ENCODE peak calls at places on chromosomes 16 and 17, in four cellular contexts. B, S, L and I are unnamed samples.

GRCh38 chr17:80361495-80362220 is 53.3 kb upstream of the ENDOV start:
- DNase-seq in S (peak), L (peak), B (no peak), I (no peak)

GRCh38 chr17:5585814-5586558 is 1.7 kb upstream of the NLRP1 start:
- DNase-seq in S (no peak), B (no peak), L (peak), I (no peak)

GRCh38 chr16:57000271-57001025 is 11.1 kb downstream of the NLRC5 start:
- DNase-seq in L (peak), B (no peak), S (peak), I (no peak)

GRCh38 chr17:35132099-35132498 is 10.0 kb downstream of the NLE1 start:
- DNase-seq in S (no peak), B (no peak), L (no peak), I (no peak)

GRCh38 chr16:88309905-88310259 is 72.9 kb upstream of the ZNF469 start:
- DNase-seq in L (no peak), S (no peak), B (no peak), I (no peak)

GRCh38 chr16:15996432-15997109 is 47.2 kb downstream of the ABCC1 start:
- DNase-seq in S (peak), B (no peak), L (peak), I (peak)

GRCh38 chr16:81651758-81652718 is 127.1 kb upstream of the PLCG2 start:
- DNase-seq in S (no peak), L (no peak), B (no peak), I (no peak)

GRCh38 chr17:77436058-77436442 is 295.3 kb downstream of the SEC14L1 start:
- DNase-seq in B (no peak), S (peak), L (no peak), I (no peak)

GRCh38 chr16:1548234-1548633 is 14.8 kb downstream of the TMEM204 start:
- DNase-seq in B (no peak), S (peak), L (no peak), I (no peak)

GRCh38 chr17:42142371-42142896 is 12.4 kb downstream of the RAB5C start:
- DNase-seq in B (no peak), L (no peak), S (peak), I (peak)

GRCh38 chr16:78842950-78843349 is 743.5 kb downstream of the WWOX start:
- DNase-seq in B (no peak), S (no peak), L (no peak), I (no peak)

GRCh38 chr16:85551319-85551978 is 61.7 kb upstream of the GSE1 start:
- DNase-seq in L (no peak), B (no peak), S (no peak), I (no peak)

GRCh38 chr16:3214904-3215600 is 19.9 kb downstream of the ZNF200 start:
- DNase-seq in S (no peak), B (no peak), L (no peak), I (no peak)

GRCh38 chr16:59236804-59237463 is 502.8 kb upstream of the GOT2 start:
- DNase-seq in S (no peak), L (no peak), B (no peak), I (no peak)

GRCh38 chr16:66695935-66696668 is 441 bp downstream of the CMTM4 start:
- DNase-seq in S (no peak), B (no peak), L (peak), I (no peak)

GRCh38 chr17:77036841-77037381 is 103.9 kb upstream of the SEC14L1 start:
- DNase-seq in L (peak), S (no peak), B (no peak), I (no peak)

GRCh38 chr16:2467301-2468141 is 3.6 kb upstream of the NTN3 start:
- DNase-seq in B (no peak), L (peak), S (peak), I (peak)

GRCh38 chr16:28986492-28986891 is 1.6 kb downstream of the LAT start:
- DNase-seq in B (no peak), L (no peak), S (no peak), I (no peak)

GRCh38 chr16:12084436-12084835 is 107.9 kb downstream of the SNX29 start:
- DNase-seq in B (no peak), S (no peak), L (no peak), I (no peak)